ENCODE peak calls at places on chromosomes 12 and 14, in eight cellular contexts. One of them, this sample, is unnamed.

GRCh38 chr12:89101440-89101839 is 250.9 kb downstream of the DUSP6 start:
- DNase-seq in activated effector memory CD4-positive, alpha-beta T cell treated with Interleukin-2 at 50 U/mL for 16 hours: no peak
- DNase-seq in endothelial cell: no peak
- DNase-seq in GM23248: no peak
- DNase-seq in stomach: no peak
- DNase-seq in BE2C: no peak
- DNase-seq in epithelial cell of prostate: no peak
- DNase-seq in stimulated activated CD8-positive, alpha-beta memory T cell treated with anti-CD3 and anti-CD28 coated beads, Interleukin-7, amount 100 ng/mL, for 4 hours: no peak
- DNase-seq in this sample: no peak

GRCh38 chr12:3134126-3134525 is 56.9 kb downstream of the TSPAN9 start:
- DNase-seq in GM23248: no peak
- DNase-seq in endothelial cell: no peak
- DNase-seq in stimulated activated CD8-positive, alpha-beta memory T cell treated with anti-CD3 and anti-CD28 coated beads, Interleukin-7, amount 100 ng/mL, for 4 hours: no peak
- DNase-seq in stomach: no peak
- DNase-seq in BE2C: no peak
- DNase-seq in epithelial cell of prostate: no peak
- DNase-seq in activated effector memory CD4-positive, alpha-beta T cell treated with Interleukin-2 at 50 U/mL for 16 hours: no peak
- DNase-seq in this sample: no peak

GRCh38 chr12:108348842-108349241 is 9.7 kb upstream of the CMKLR1 start:
- DNase-seq in stomach: no peak
- DNase-seq in endothelial cell: no peak
- DNase-seq in activated effector memory CD4-positive, alpha-beta T cell treated with Interleukin-2 at 50 U/mL for 16 hours: no peak
- DNase-seq in BE2C: no peak
- DNase-seq in stimulated activated CD8-positive, alpha-beta memory T cell treated with anti-CD3 and anti-CD28 coated beads, Interleukin-7, amount 100 ng/mL, for 4 hours: no peak
- DNase-seq in GM23248: peak
- DNase-seq in epithelial cell of prostate: no peak
- DNase-seq in this sample: no peak

GRCh38 chr14:23307146-23307447 is 464 bp downstream of the BCL2L2 start:
- DNase-seq in endothelial cell: no peak
- DNase-seq in stomach: no peak
- DNase-seq in stimulated activated CD8-positive, alpha-beta memory T cell treated with anti-CD3 and anti-CD28 coated beads, Interleukin-7, amount 100 ng/mL, for 4 hours: no peak
- DNase-seq in GM23248: no peak
- DNase-seq in epithelial cell of prostate: no peak
- DNase-seq in BE2C: no peak
- DNase-seq in activated effector memory CD4-positive, alpha-beta T cell treated with Interleukin-2 at 50 U/mL for 16 hours: no peak
- DNase-seq in this sample: no peak

GRCh38 chr14:22226381-22226780 is 362.6 kb downstream of the DAD1 start:
- DNase-seq in endothelial cell: no peak
- DNase-seq in GM23248: peak
- DNase-seq in activated effector memory CD4-positive, alpha-beta T cell treated with Interleukin-2 at 50 U/mL for 16 hours: peak
- DNase-seq in stimulated activated CD8-positive, alpha-beta memory T cell treated with anti-CD3 and anti-CD28 coated beads, Interleukin-7, amount 100 ng/mL, for 4 hours: no peak
- DNase-seq in BE2C: no peak
- DNase-seq in stomach: no peak
- DNase-seq in epithelial cell of prostate: no peak
- DNase-seq in this sample: no peak

GRCh38 chr14:74875941-74876913 is at the start of gene PROX2:
- DNase-seq in stimulated activated CD8-positive, alpha-beta memory T cell treated with anti-CD3 and anti-CD28 coated beads, Interleukin-7, amount 100 ng/mL, for 4 hours: no peak
- DNase-seq in BE2C: no peak
- DNase-seq in stomach: no peak
- DNase-seq in endothelial cell: peak
- DNase-seq in GM23248: peak
- DNase-seq in epithelial cell of prostate: no peak
- DNase-seq in activated effector memory CD4-positive, alpha-beta T cell treated with Interleukin-2 at 50 U/mL for 16 hours: no peak
- DNase-seq in this sample: no peak

GRCh38 chr12:124222368-124223245 is 72.3 kb upstream of the RFLNA start:
- DNase-seq in GM23248: no peak
- DNase-seq in activated effector memory CD4-positive, alpha-beta T cell treated with Interleukin-2 at 50 U/mL for 16 hours: no peak
- DNase-seq in endothelial cell: no peak
- DNase-seq in epithelial cell of prostate: no peak
- DNase-seq in stimulated activated CD8-positive, alpha-beta memory T cell treated with anti-CD3 and anti-CD28 coated beads, Interleukin-7, amount 100 ng/mL, for 4 hours: no peak
- DNase-seq in BE2C: no peak
- DNase-seq in stomach: no peak
- DNase-seq in this sample: no peak

GRCh38 chr12:48956279-48957140 is 777 bp downstream of the ARF3 start:
- DNase-seq in stomach: peak
- DNase-seq in epithelial cell of prostate: peak
- DNase-seq in stimulated activated CD8-positive, alpha-beta memory T cell treated with anti-CD3 and anti-CD28 coated beads, Interleukin-7, amount 100 ng/mL, for 4 hours: no peak
- DNase-seq in endothelial cell: peak
- DNase-seq in GM23248: peak
- DNase-seq in BE2C: peak
- DNase-seq in activated effector memory CD4-positive, alpha-beta T cell treated with Interleukin-2 at 50 U/mL for 16 hours: no peak
- DNase-seq in this sample: peak

GRCh38 chr12:12482150-12482761 is 80.4 kb downstream of the DUSP16 start:
- DNase-seq in stomach: no peak
- DNase-seq in BE2C: no peak
- DNase-seq in endothelial cell: no peak
- DNase-seq in epithelial cell of prostate: no peak
- DNase-seq in GM23248: no peak
- DNase-seq in activated effector memory CD4-positive, alpha-beta T cell treated with Interleukin-2 at 50 U/mL for 16 hours: no peak
- DNase-seq in stimulated activated CD8-positive, alpha-beta memory T cell treated with anti-CD3 and anti-CD28 coated beads, Interleukin-7, amount 100 ng/mL, for 4 hours: no peak
- DNase-seq in this sample: no peak

GRCh38 chr14:57835751-57836150 is 30.1 kb downstream of the SLC35F4 start:
- DNase-seq in stimulated activated CD8-positive, alpha-beta memory T cell treated with anti-CD3 and anti-CD28 coated beads, Interleukin-7, amount 100 ng/mL, for 4 hours: no peak
- DNase-seq in activated effector memory CD4-positive, alpha-beta T cell treated with Interleukin-2 at 50 U/mL for 16 hours: no peak
- DNase-seq in epithelial cell of prostate: no peak
- DNase-seq in stomach: no peak
- DNase-seq in endothelial cell: no peak
- DNase-seq in GM23248: no peak
- DNase-seq in BE2C: no peak
- DNase-seq in this sample: no peak

GRCh38 chr12:29102739-29103138 is 46.3 kb upstream of the FAR2 start:
- DNase-seq in BE2C: no peak
- DNase-seq in endothelial cell: no peak
- DNase-seq in GM23248: no peak
- DNase-seq in stimulated activated CD8-positive, alpha-beta memory T cell treated with anti-CD3 and anti-CD28 coated beads, Interleukin-7, amount 100 ng/mL, for 4 hours: no peak
- DNase-seq in stomach: no peak
- DNase-seq in epithelial cell of prostate: no peak
- DNase-seq in activated effector memory CD4-positive, alpha-beta T cell treated with Interleukin-2 at 50 U/mL for 16 hours: no peak
- DNase-seq in this sample: no peak

This sample was measured in HAP-1.